ENCODE peak calls at places on chromosomes 3 and 15, in four cellular contexts. Q is AG10803, E is fibroblast of mammary gland, B is skeletal muscle cell. P is an unnamed sample.

GRCh38 chr15:83971967-83972366 is 263.6 kb upstream of the GOLGA6L4 start:
- DNase-seq in Q (peak; percentile 11), E (peak; percentile 65), B (no peak), P (no peak)

GRCh38 chr15:47964229-47964628 is 156.6 kb upstream of the SLC24A5 start:
- DNase-seq in Q (no peak), E (no peak), B (no peak), P (no peak)

GRCh38 chr3:47318921-47319320 is 36.2 kb downstream of the KLHL18 start:
- DNase-seq in Q (no peak), E (no peak), B (no peak), P (no peak)

GRCh38 chr3:14810070-14810732 is 8.6 kb upstream of the FGD5 start:
- DNase-seq in Q (no peak), E (no peak), B (no peak), P (no peak)

GRCh38 chr15:69679623-69680228 is 227.1 kb downstream of the RPLP1 start:
- DNase-seq in Q (no peak), E (no peak), B (no peak), P (no peak)

GRCh38 chr15:67177750-67178149 is 76.7 kb downstream of the AAGAB start:
- DNase-seq in Q (peak; percentile 74), E (peak; percentile 71), B (no peak), P (no peak)

GRCh38 chr3:197308591-197308990 is 10.2 kb upstream of the DLG1 start:
- DNase-seq in Q (peak; percentile 83), E (peak; percentile 69), B (peak; percentile 35), P (no peak)

GRCh38 chr15:99477745-99478525 is 87.8 kb upstream of the MEF2A start:
- DNase-seq in Q (no peak), E (no peak), B (no peak), P (no peak)

GRCh38 chr15:81274932-81275341 is 49.0 kb downstream of the STARD5 start:
- DNase-seq in Q (peak; percentile 79), E (peak; percentile 85), B (peak; percentile 56), P (no peak)

GRCh38 chr3:100033814-100034490 is 80.3 kb downstream of the FILIP1L start:
- DNase-seq in Q (peak; percentile 55), E (peak; percentile 65), B (no peak), P (no peak)

GRCh38 chr15:55357774-55358173 is 38.8 kb downstream of the PIGB start:
- DNase-seq in Q (peak; percentile 60), E (peak; percentile 78), B (peak; percentile 2), P (no peak)

GRCh38 chr3:71688121-71688520 is 37.1 kb downstream of the EIF4E3 start:
- DNase-seq in Q (no peak), E (no peak), B (no peak), P (no peak)

GRCh38 chr15:83943043-83943442 is 289.1 kb downstream of the ADAMTSL3 start:
- DNase-seq in Q (no peak), E (no peak), B (no peak), P (no peak)

GRCh38 chr3:45646051-45646585 is 43.1 kb upstream of the SACM1L start:
- DNase-seq in Q (no peak), E (no peak), B (no peak), P (no peak)

GRCh38 chr15:50484781-50485180 is 60.6 kb downstream of the USP8 start:
- DNase-seq in Q (no peak), E (no peak), B (no peak), P (no peak)

GRCh38 chr3:134619884-134620445 is 30.9 kb downstream of the KY start:
- DNase-seq in Q (no peak), E (no peak), B (no peak), P (no peak)

GRCh38 chr15:60612400-60613048 is 133.6 kb upstream of the ICE2 start:
- DNase-seq in Q (peak; percentile 25), E (peak; percentile 31), B (no peak), P (no peak)

GRCh38 chr15:68114356-68114755 is 60.2 kb downstream of the PIAS1 start:
- DNase-seq in Q (peak; percentile 20), E (peak; percentile 30), B (no peak), P (no peak)

GRCh38 chr3:77392181-77392580 is 352.3 kb downstream of the ROBO2 start:
- DNase-seq in Q (no peak), E (no peak), B (no peak), P (no peak)

GRCh38 chr15:77720155-77720554 is 87.4 kb upstream of the LINGO1 start:
- DNase-seq in Q (no peak), E (no peak), B (no peak), P (no peak)

GRCh38 chr3:111519193-111519592 is 22.8 kb upstream of the CD96 start:
- DNase-seq in Q (no peak), E (no peak), B (no peak), P (no peak)

GRCh38 chr3:151171145-151171544 is 31.9 kb downstream of the GPR171 start:
- DNase-seq in Q (no peak), E (no peak), B (no peak), P (no peak)

GRCh38 chr3:184315506-184315867 is 1.1 kb downstream of the EIF4G1 start:
- DNase-seq in Q (no peak), E (no peak), B (no peak), P (no peak)

GRCh38 chr3:155495387-155495786 is 201.9 kb upstream of the STRIT1 start:
- DNase-seq in Q (peak; percentile 6), E (peak; percentile 47), B (peak; percentile 41), P (no peak)

GRCh38 chr3:175432338-175433025 is 573.3 kb downstream of the NAALADL2 start:
- DNase-seq in Q (peak; percentile 69), E (peak; percentile 88), B (peak; percentile 48), P (peak; percentile 59)

GRCh38 chr15:84797212-84797611 is 19.9 kb upstream of the ALPK3 start:
- DNase-seq in Q (peak; percentile 23), E (peak; percentile 67), B (peak; percentile 36), P (no peak)

GRCh38 chr3:179071161-179071568 is 444 bp downstream of the ZMAT3 start:
- DNase-seq in Q (peak; percentile 48), E (peak; percentile 36), B (no peak), P (no peak)

GRCh38 chr3:46370784-46371183 is at the start of gene CCR5:
- DNase-seq in Q (no peak), E (no peak), B (no peak), P (no peak)

GRCh38 chr3:71503525-71504249 is 79.8 kb downstream of the FOXP1 start:
- DNase-seq in Q (peak; percentile 85), E (peak; percentile 93), B (peak; percentile 80), P (peak; percentile 75)

DNA sequence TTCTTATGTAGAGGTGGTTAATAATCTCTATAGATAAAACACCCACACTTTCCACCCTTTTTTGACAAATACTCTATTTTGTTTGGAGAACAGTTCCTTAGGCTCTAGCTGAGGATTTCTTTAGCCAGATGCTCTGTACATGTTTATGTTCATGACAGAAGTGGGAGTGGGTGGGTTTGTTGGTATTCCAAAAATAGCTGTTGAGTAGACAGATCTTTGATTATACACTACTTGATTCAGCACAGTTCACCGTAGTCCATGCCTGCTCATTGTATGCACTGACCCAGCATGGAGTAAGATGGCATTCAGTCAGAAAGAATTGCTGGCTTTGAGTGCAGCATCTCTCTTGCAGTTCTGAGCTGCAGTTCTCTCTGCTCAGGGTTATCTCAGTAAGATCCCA is 28.7 kb downstream of the LRRC49 start:
- DNase-seq in Q (no peak), E (no peak), B (no peak), P (no peak)
- H3K4me3 ChIP-seq in Q (no peak overlapping the region), E (no peak overlapping the region), B (no peak overlapping the region), P (no peak overlapping the region)

GRCh38 chr15:71426792-71427191 is 311.5 kb downstream of the THSD4 start:
- DNase-seq in Q (no peak), E (no peak), B (no peak), P (no peak)

GRCh38 chr15:71424765-71425164 is 309.5 kb downstream of the THSD4 start:
- DNase-seq in Q (no peak), E (peak; percentile 32), B (no peak), P (no peak)

GRCh38 chr15:71425388-71425787 is 310.1 kb downstream of the THSD4 start:
- DNase-seq in Q (no peak), E (no peak), B (no peak), P (no peak)

DNA sequence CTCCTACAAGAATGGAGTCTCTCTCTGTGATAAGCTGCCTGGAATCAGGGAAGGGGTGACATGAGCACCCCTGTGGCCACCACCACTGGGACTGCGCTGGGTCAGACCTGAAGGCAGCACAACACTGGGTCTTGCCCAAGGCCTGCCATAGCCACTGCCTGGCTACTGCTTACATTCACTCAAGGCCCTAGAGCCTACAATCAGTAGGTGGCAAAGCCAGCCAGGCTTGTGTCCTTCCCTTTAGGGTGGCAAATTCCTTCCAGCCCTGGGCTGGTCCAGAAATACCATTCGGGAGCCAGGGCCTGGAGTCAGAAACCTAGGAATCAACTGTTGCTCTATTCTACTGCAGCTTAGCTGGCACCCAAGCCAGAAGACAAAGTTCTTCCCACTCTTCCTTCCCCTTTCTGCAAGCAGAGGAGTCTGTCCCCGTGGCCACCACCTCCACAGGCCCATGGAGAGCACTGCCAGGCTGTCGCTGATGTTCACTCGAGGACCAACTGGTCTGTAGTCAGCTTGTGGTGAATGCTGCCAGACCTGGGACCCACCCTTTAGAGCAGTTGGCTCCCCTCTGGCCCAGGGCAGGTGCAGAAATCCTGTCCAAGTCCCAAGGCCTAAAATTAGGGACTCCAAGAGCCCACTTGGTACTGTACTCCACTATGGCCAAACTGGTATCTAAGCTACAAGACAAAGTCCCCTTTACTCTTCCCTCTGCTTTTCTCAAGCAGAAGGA is 307.4 kb downstream of the THSD4 start:
- DNase-seq in Q (no peak), E (no peak), B (no peak), P (no peak)
- H3K4me3 ChIP-seq in Q (no peak overlapping the region), E (no peak overlapping the region), B (no peak overlapping the region), P (no peak overlapping the region)

DNA sequence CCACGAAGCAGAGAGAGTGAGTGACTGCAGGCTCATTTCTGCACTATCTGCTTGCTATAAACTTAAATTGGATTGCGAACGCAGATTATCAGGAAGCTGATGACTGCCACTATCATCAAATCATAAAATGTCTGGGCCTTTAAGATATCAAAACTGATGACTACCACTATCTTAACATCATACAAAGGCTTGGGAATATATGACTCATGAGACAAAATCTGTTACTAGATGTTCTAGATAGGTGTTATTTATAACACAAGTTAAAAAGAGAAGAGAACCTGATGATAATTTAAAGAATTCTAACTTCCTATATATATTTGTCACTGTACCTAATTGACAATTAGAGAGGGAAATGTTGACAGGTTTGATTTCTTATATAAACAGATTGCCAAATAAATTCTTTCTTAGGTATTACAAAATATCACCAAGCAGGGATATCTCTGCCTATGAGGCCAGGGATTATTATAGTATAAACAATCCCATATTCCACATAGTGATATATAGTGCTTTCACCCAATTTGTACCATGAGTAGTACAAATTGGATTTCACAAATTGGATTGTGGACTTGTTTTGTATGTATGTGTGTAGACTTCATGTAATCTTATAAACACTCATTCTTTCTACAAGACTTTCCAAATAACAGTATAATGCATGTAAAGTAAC is 1157.2 kb downstream of the ROBO1 start:
- DNase-seq in Q (no peak), E (peak; percentile 22), B (no peak), P (no peak)
- H3K4me3 ChIP-seq in Q (no peak overlapping the region), E (no peak overlapping the region), B (no peak overlapping the region), P (no peak overlapping the region)

DNA sequence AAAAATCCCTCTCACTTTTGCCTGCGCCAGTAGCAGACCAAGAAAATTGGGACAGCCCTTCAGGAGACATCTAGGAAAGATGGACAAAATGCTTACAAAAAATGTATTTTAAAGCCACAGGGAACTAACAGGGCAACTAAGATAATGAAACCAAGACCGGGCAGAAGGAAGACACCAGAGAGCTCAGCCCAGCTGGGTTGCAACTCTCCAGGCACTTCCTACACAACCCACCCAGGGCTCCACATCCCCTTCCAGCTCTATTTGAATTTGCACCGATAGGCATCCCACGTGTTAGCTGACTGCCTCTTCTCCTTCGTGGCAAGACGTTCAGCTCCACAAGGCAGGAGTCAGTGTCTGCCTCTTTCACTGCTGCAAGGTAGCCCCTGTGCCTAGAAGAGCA is 6.6 kb upstream of the ATP10A start:
- DNase-seq in Q (no peak), E (no peak), B (no peak), P (no peak)
- H3K4me3 ChIP-seq in Q (no peak overlapping the region), E (no peak overlapping the region), B (no peak overlapping the region), P (no peak overlapping the region)

P was measured in epithelial cell of proximal tubule.